ENCODE peak calls at places on chromosome 15, in four cellular contexts. U, O, X and N are unnamed samples. For H3K4me1, the result is how much of the 10 kb centered on the place peaks cover.

GRCh38 chr15:30073915-30074314 is 8.8 kb upstream of the GOLGA8J start:
- DNase-seq in U (no peak), O (no peak), X (no peak), N (no peak)

GRCh38 chr15:78006567-78007205 is 70.8 kb downstream of the TBC1D2B start:
- DNase-seq in U (no peak), O (peak), X (peak), N (peak)

GRCh38 chr15:38427380-38427779 is 26.5 kb upstream of the FAM98B start:
- DNase-seq in U (no peak), O (no peak), X (no peak), N (no peak)

GRCh38 chr15:69480932-69481331 is 28.3 kb downstream of the RPLP1 start:
- DNase-seq in U (no peak), O (no peak), X (no peak), N (no peak)

GRCh38 chr15:93143186-93143585 is 54.2 kb upstream of the RGMA start:
- DNase-seq in U (no peak), O (no peak), X (no peak), N (no peak)

GRCh38 chr15:63469190-63469589 is 35.2 kb upstream of the USP3 start:
- DNase-seq in U (no peak), O (no peak), X (no peak), N (no peak)

GRCh38 chr15:98592136-98592535 is 56.2 kb upstream of the IGF1R start:
- DNase-seq in U (peak), O (no peak), X (no peak), N (no peak)

GRCh38 chr15:77482570-77482969 is 61.9 kb downstream of the HMG20A start:
- DNase-seq in U (no peak), O (no peak), X (no peak), N (no peak)

GRCh38 chr15:101537681-101538080 is 48.2 kb upstream of the PCSK6 start:
- DNase-seq in U (no peak), O (no peak), X (no peak), N (no peak)

GRCh38 chr15:63501256-63502089 is 2.9 kb upstream of the USP3 start:
- DNase-seq in U (peak), O (peak), X (peak), N (peak)

GRCh38 chr15:26772588-26773484 is at the start of gene GABRB3:
- DNase-seq in U (no peak), O (peak), X (peak), N (peak)

GRCh38 chr15:56919708-56920637 is 1.5 kb downstream of the TCF12 start:
- DNase-seq in U (no peak), O (peak), X (peak), N (peak)

GRCh38 chr15:57924536-57924935 is 141.0 kb downstream of the ALDH1A2 start:
- DNase-seq in U (no peak), O (no peak), X (no peak), N (no peak)

GRCh38 chr15:62415498-62415897 is 250.4 kb upstream of the C2CD4B start:
- DNase-seq in U (no peak), O (no peak), X (no peak), N (peak)

GRCh38 chr15:92819312-92820232 is 80.6 kb upstream of the CHD2 start:
- DNase-seq in U (no peak), O (no peak), X (no peak), N (no peak)

GRCh38 chr15:31457161-31457560 is 130.5 kb downstream of the KLF13 start:
- DNase-seq in U (peak), O (peak), X (no peak), N (no peak)

GRCh38 chr15:69491051-69491505 is 38.5 kb downstream of the RPLP1 start:
- DNase-seq in U (peak), O (no peak), X (no peak), N (peak)

GRCh38 chr15:36737430-36737891 is 158.0 kb downstream of the CDIN1 start:
- DNase-seq in U (no peak), O (no peak), X (no peak), N (no peak)

GRCh38 chr15:70033529-70034140 is 64.1 kb downstream of the TLE3 start:
- DNase-seq in U (no peak), O (no peak), X (no peak), N (no peak)

GRCh38 chr15:70625438-70625837 is 137.9 kb downstream of the UACA start:
- DNase-seq in U (no peak), O (no peak), X (no peak), N (no peak)

GRCh38 chr15:44710236-44711088 is 661 bp downstream of the PATL2 start:
- DNase-seq in U (no peak), O (no peak), X (no peak), N (no peak)

GRCh38 chr15:67925182-67925581 is 85.3 kb upstream of the RNU6-1 start:
- DNase-seq in U (no peak), O (no peak), X (no peak), N (no peak)

GRCh38 chr15:37995461-37996347 is 61.3 kb downstream of the TMCO5A start:
- DNase-seq in U (no peak), O (no peak), X (no peak), N (no peak)

GRCh38 chr15:83164409-83165404 is 42.9 kb downstream of the HDGFL3 start:
- DNase-seq in U (no peak), O (no peak), X (no peak), N (no peak)

GRCh38 chr15:44082558-44083151 is 112.4 kb downstream of the FRMD5 start:
- DNase-seq in U (no peak), O (no peak), X (no peak), N (no peak)

GRCh38 chr15:63460210-63461135 is 43.9 kb upstream of the USP3 start:
- DNase-seq in U (no peak), O (no peak), X (no peak), N (no peak)

GRCh38 chr15:62920569-62921502 is 121.7 kb upstream of the TPM1 start:
- DNase-seq in U (no peak), O (no peak), X (no peak), N (peak)

GRCh38 chr15:94674251-94674650 is 442.9 kb downstream of the MCTP2 start:
- DNase-seq in U (no peak), O (no peak), X (peak), N (no peak)

GRCh38 chr15:43410572-43411214 is 39.8 kb downstream of the TUBGCP4 start:
- DNase-seq in U (no peak), O (no peak), X (no peak), N (no peak)

GRCh38 chr15:66080791-66081475 is 172.6 kb downstream of the MEGF11 start:
- DNase-seq in U (no peak), O (peak), X (peak), N (no peak)

GRCh38 chr15:78407889-78408640 is 30.0 kb upstream of the IREB2 start:
- DNase-seq in U (no peak), O (no peak), X (no peak), N (no peak)

GRCh38 chr15:23565395-23566069 is at the start of gene MKRN3:
- DNase-seq in U (no peak), O (peak), X (peak), N (peak)

GRCh38 chr15:50558012-50558411 is 11.5 kb upstream of the USP50 start:
- DNase-seq in U (no peak), O (no peak), X (no peak), N (no peak)

GRCh38 chr15:47407692-47408091 is 309.6 kb upstream of the SEMA6D start:
- DNase-seq in U (no peak), O (no peak), X (no peak), N (no peak)

GRCh38 chr15:47405768-47406167 is 311.5 kb upstream of the SEMA6D start:
- DNase-seq in U (no peak), O (no peak), X (no peak), N (no peak)

GRCh38 chr15:47401427-47401826 is 315.9 kb upstream of the SEMA6D start:
- DNase-seq in U (no peak), O (no peak), X (no peak), N (no peak)

GRCh38 chr15:47402829-47403228 is 314.5 kb upstream of the SEMA6D start:
- DNase-seq in U (no peak), O (no peak), X (no peak), N (no peak)

GRCh38 chr15:47404877-47405276 is 312.4 kb upstream of the SEMA6D start:
- DNase-seq in U (no peak), O (no peak), X (no peak), N (no peak)
- TF ChIP-seq CTCF in U (no peak), O (no peak), X (no peak), N (no peak)

DNA sequence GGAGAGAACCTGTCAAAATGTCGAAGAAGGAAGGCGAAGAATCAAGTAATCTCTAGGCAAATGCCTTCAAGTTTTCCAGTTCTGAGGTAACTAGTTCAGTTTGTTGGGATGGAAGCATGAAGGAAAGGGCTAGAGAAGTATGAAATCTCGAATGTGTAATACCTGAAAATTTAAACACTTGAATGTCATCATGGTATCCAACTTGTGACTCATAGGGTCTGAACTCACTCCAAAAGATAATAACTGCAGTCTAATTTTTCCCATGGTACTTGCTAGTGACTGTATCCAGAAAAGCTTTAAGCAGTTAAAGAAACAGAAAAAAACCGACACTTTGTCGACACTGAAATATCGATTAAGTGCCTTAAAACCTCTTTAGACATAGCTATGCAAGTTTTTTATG is 102.9 kb upstream of the CHRM5 start:
- DNase-seq in U (no peak), O (no peak), X (no peak), N (no peak)
- H3K27ac ChIP-seq in U (no peak), O (no peak), X (no peak), N (no peak)

GRCh38 chr15:40331026-40331425 is 7.5 kb downstream of the INAFM2 start:
- DNase-seq in U (no peak), O (no peak), X (no peak), N (no peak)

GRCh38 chr15:40330368-40330836 is 6.9 kb downstream of the INAFM2 start:
- DNase-seq in U (no peak), O (peak), X (peak), N (no peak)

GRCh38 chr15:40328176-40328575 is 4.7 kb downstream of the INAFM2 start:
- DNase-seq in U (no peak), O (no peak), X (no peak), N (no peak)

GRCh38 chr15:40328711-40329240 is 5.3 kb downstream of the INAFM2 start:
- DNase-seq in U (no peak), O (no peak), X (no peak), N (no peak)

GRCh38 chr15:40329804-40330203 is 6.3 kb downstream of the INAFM2 start:
- DNase-seq in U (no peak), O (no peak), X (no peak), N (no peak)
- H3K4me1 ChIP-seq in U (under half), O (half or more), X (under half), N (half or more)

DNA sequence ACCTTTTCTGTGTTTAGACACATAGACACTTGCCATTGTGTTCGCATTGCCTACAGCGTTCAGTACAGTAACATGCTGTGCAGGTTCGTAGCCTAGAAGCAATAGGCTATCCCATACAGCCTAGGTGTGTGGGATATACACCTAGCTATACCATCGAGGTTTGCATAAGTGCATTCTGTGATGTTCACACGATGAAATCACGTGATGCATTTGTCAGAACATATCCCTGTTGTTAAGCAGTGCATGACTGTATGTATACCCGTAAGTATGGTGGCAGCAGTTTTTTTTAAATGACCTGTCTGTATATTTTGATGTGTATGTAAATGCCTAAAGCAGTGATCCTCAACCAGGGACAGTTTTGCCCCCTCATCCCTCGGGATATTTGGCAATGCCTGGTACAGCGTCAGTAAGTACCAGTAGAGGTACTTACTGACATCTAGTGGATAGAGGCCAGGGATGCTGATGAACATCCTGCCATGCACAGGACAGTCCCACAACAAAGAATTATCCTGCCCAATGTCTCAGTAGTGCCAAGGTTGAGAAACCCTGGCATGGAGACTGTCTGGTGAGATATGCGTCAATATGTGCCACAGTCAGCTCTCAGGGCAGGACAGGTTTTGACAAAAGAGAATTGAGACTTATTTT is 129.1 kb downstream of the HCN4 start:
- DNase-seq in U (no peak), O (no peak), X (no peak), N (no peak)
- TF ChIP-seq CTCF in U (no peak), O (no peak), X (no peak), N (no peak)

GRCh38 chr15:89364341-89364740 is 29.7 kb upstream of the POLG start:
- DNase-seq in U (no peak), O (no peak), X (no peak), N (no peak)
- H3K27ac ChIP-seq in U (no peak), O (no peak), X (no peak), N (no peak)